ENCODE peak calls at places on chromosomes 2 and 18, in ten cellular contexts. X is sigmoid colon, G is ovary, I is psoas muscle, T is GM12878, F is IMR-90, D is kidney, K is prostate gland, V is neuronal stem cell, W is breast epithelium. J is an unnamed sample. For H3K4me1, the result is how much of the 10 kb centered on the place peaks cover.

GRCh38 chr2:68605939-68606338 is 37.4 kb upstream of the PROKR1 start:
- DNase-seq in G (no peak), W (no peak), D (no peak), K (no peak), F (no peak), I (no peak), V (no peak), X (no peak), T (no peak), J (no peak)

GRCh38 chr18:33040213-33040612 is 267.4 kb upstream of the KLHL14 start:
- DNase-seq in K (no peak), V (no peak), F (no peak), T (no peak), D (no peak), I (no peak), G (no peak), X (no peak), W (no peak), J (no peak)

GRCh38 chr2:75021672-75022071 is 63.2 kb downstream of the POLE4 start:
- DNase-seq in G (no peak), I (no peak), T (no peak), F (peak), K (no peak), D (no peak), V (no peak), X (no peak), W (no peak), J (no peak)

GRCh38 chr2:424306-425172 is 136.6 kb upstream of the ALKAL2 start:
- DNase-seq in V (no peak), W (no peak), I (no peak), T (no peak), K (no peak), D (no peak), G (no peak), F (no peak), X (no peak), J (no peak)

GRCh38 chr2:158079672-158080071 is 22.0 kb upstream of the UPP2 start:
- DNase-seq in D (no peak), W (no peak), I (no peak), T (no peak), F (peak), K (no peak), V (no peak), G (no peak), X (no peak), J (no peak)

GRCh38 chr2:29589440-29590103 is 331.8 kb downstream of the ALK start:
- DNase-seq in G (no peak), D (no peak), I (no peak), T (no peak), W (no peak), X (no peak), F (no peak), K (no peak), V (no peak), J (no peak)

GRCh38 chr2:176088048-176088936 is 4.2 kb upstream of the HOXD13 start:
- DNase-seq in X (no peak), I (peak), G (peak), W (no peak), K (no peak), T (no peak), V (no peak), F (peak), D (peak), J (peak)

GRCh38 chr2:219798430-219798829 is 171.0 kb downstream of the SLC4A3 start:
- DNase-seq in W (no peak), F (no peak), K (no peak), I (no peak), G (no peak), D (no peak), X (no peak), T (no peak), V (no peak), J (no peak)

GRCh38 chr2:137961602-137962001 is 2.7 kb upstream of the HNMT start:
- DNase-seq in I (no peak), X (no peak), W (no peak), D (no peak), F (no peak), V (no peak), K (no peak), G (no peak), T (no peak), J (no peak)
- H3K4me1 ChIP-seq in I (under half), X (under half), W (under half), D (under half), F (under half), V (under half), K (under half), G (under half), T (under half), J (under half)

DNA sequence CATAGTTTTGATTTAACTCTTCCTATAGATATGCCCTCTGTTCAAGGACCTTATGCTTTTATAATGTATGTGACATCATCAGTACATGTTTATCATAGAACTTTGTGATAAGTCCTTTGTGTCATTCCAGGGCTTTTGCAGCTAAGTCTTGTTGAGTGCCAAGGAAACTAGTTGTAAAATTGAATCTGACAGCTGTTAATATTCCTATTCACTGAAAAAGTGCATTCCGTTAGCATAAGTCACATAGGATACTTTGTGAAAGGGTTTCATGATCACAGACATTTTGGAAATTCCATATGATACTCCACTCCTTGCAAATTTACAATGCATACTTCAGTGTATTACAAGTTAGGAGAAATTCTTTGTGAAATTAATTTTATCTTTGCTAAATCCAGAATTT is 503.4 kb downstream of the CCDC85A start:
- DNase-seq in T (no peak), K (no peak), V (no peak), D (no peak), F (no peak), I (no peak), G (no peak), W (no peak), X (no peak), J (no peak)
- H3K27ac ChIP-seq in T (no peak), K (no peak), V (no peak), D (no peak), F (no peak), I (no peak), G (no peak), W (no peak), X (no peak), J (no peak)

DNA sequence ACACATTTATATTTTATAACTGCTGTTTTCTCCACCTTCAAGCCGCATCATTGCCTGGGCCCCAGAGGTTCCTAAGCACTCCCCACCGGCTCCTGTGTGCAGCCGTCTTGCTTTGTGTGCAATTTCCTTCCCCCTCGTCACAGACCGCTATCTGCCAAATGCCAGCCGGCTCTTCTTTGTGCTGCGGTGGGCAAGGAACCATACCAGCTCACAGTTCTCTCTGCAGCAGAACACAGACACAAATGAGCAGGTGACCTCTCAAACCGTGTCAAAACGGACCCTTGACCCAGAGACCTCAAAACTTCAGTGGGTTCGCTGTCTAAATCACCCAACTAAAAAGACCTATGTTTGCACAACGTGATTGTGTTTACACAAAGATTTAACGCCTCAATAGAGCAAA is 58.2 kb downstream of the KLF7 start:
- DNase-seq in K (no peak), V (no peak), I (peak), W (no peak), T (no peak), X (no peak), G (no peak), F (no peak), D (peak), J (no peak)
- H3K4me1 ChIP-seq in K (under half), V (under half), I (under half), W (under half), T (under half), X (under half), G (under half), F (under half), D (under half), J (under half)

GRCh38 chr2:63875143-63875542 is 33.4 kb downstream of the UGP2 start:
- DNase-seq in V (no peak), G (no peak), T (no peak), X (no peak), K (peak), W (peak), D (no peak), I (no peak), F (peak), J (no peak)
- H3K27ac ChIP-seq in V (no peak), G (no peak), T (no peak), X (peak), K (no peak), W (peak), D (no peak), I (no peak), F (no peak), J (no peak)

GRCh38 chr2:108949316-108950299 is 39.4 kb downstream of the EDAR start:
- DNase-seq in F (no peak), K (no peak), V (no peak), W (no peak), X (no peak), G (no peak), T (no peak), I (no peak), D (no peak), J (no peak)
- H3K4me1 ChIP-seq in F (under half), K (under half), V (under half), W (under half), X (under half), G (under half), T (under half), I (under half), D (under half), J (under half)

J was measured in aorta.